ENCODE peak calls at places on chromosome 14, in eight cellular contexts. P, L, K, Q, N, I, D and S are unnamed samples.

GRCh38 chr14:104293851-104294627 is 155.7 kb downstream of the KIF26A start:
- DNase-seq in P (no peak), K (no peak), D (no peak), N (no peak), I (no peak), L (peak), Q (peak), S (no peak)

GRCh38 chr14:103084021-103084919 is at the start of gene LBHD2:
- DNase-seq in N (no peak), L (peak), P (peak), D (no peak), K (no peak), I (no peak), Q (no peak), S (no peak)

GRCh38 chr14:48398675-48399282 is 723.4 kb upstream of the MDGA2 start:
- DNase-seq in D (peak), I (no peak), K (no peak), Q (no peak), L (peak), P (peak), N (peak), S (peak)

GRCh38 chr14:73167727-73168126 is 31.4 kb downstream of the PSEN1 start:
- DNase-seq in N (no peak), K (no peak), D (no peak), Q (no peak), P (no peak), I (no peak), L (no peak), S (no peak)

GRCh38 chr14:54929556-54929955 is 26.9 kb upstream of the GCH1 start:
- DNase-seq in D (no peak), K (no peak), N (no peak), I (no peak), L (no peak), P (no peak), Q (no peak), S (peak)

GRCh38 chr14:92785601-92786426 is 8.3 kb upstream of the GOLGA5 start:
- DNase-seq in N (no peak), L (no peak), P (peak), Q (no peak), D (peak), I (no peak), K (no peak), S (no peak)

GRCh38 chr14:76784881-76785280 is 23.6 kb downstream of the VASH1 start:
- DNase-seq in K (peak), I (peak), L (peak), P (peak), N (no peak), D (peak), Q (peak), S (peak)

GRCh38 chr14:94676495-94677238 is 64.5 kb downstream of the SERPINA3 start:
- DNase-seq in P (no peak), N (no peak), D (no peak), L (no peak), K (no peak), Q (no peak), I (no peak), S (no peak)

GRCh38 chr14:102588821-102589220 is 3.6 kb upstream of the RCOR1 start:
- DNase-seq in K (no peak), I (no peak), Q (no peak), P (no peak), N (no peak), L (no peak), D (no peak), S (no peak)

GRCh38 chr14:49193365-49194050 is 392.7 kb downstream of the RPS29 start:
- DNase-seq in K (no peak), D (peak), Q (no peak), I (no peak), L (no peak), P (no peak), N (no peak), S (no peak)

GRCh38 chr14:95388699-95389098 is 69.0 kb upstream of the CLMN start:
- DNase-seq in Q (no peak), L (no peak), D (no peak), N (no peak), I (no peak), K (no peak), P (no peak), S (no peak)

GRCh38 chr14:75293920-75294648 is 15.5 kb downstream of the FOS start:
- DNase-seq in L (peak), D (peak), P (peak), Q (peak), N (no peak), I (peak), K (peak), S (peak)

GRCh38 chr14:20427231-20428009 is 8.5 kb downstream of the KLHL33 start:
- DNase-seq in Q (no peak), K (peak), L (no peak), D (peak), P (peak), I (no peak), N (no peak), S (no peak)

GRCh38 chr14:57227083-57227482 is 41.6 kb downstream of the EXOC5 start:
- DNase-seq in N (no peak), D (no peak), P (no peak), Q (no peak), K (no peak), L (no peak), I (no peak), S (no peak)

GRCh38 chr14:24145700-24146621 is at the start of gene PSME2:
- DNase-seq in P (peak), I (no peak), K (no peak), N (no peak), D (peak), L (no peak), Q (no peak), S (no peak)

GRCh38 chr14:104135121-104135903 is 3.1 kb upstream of the KIF26A start:
- DNase-seq in I (peak), P (no peak), L (peak), D (no peak), N (no peak), Q (peak), K (no peak), S (peak)

GRCh38 chr14:28307506-28307905 is 459.1 kb upstream of the FOXG1 start:
- DNase-seq in D (no peak), Q (no peak), I (no peak), P (no peak), L (no peak), K (no peak), N (no peak), S (no peak)

GRCh38 chr14:34359423-34360120 is 102.5 kb downstream of the SPTSSA start:
- DNase-seq in D (no peak), L (no peak), P (no peak), N (no peak), I (no peak), K (no peak), Q (no peak), S (no peak)

GRCh38 chr14:74401504-74402241 is 24.3 kb downstream of the SYNDIG1L start:
- DNase-seq in K (peak), L (peak), I (peak), N (no peak), Q (peak), D (no peak), P (no peak), S (no peak)

GRCh38 chr14:78302841-78303240 is 132.7 kb downstream of the NRXN3 start:
- DNase-seq in N (no peak), P (no peak), D (no peak), I (no peak), K (no peak), Q (no peak), L (no peak), S (no peak)

GRCh38 chr14:64221604-64222003 is 72.6 kb downstream of the ESR2 start:
- DNase-seq in D (no peak), I (no peak), L (no peak), K (no peak), N (no peak), Q (no peak), P (no peak), S (no peak)

GRCh38 chr14:67436006-67436866 is 24.3 kb upstream of the PLEK2 start:
- DNase-seq in I (no peak), Q (no peak), K (no peak), P (no peak), N (no peak), D (no peak), L (no peak), S (no peak)

GRCh38 chr14:34322940-34323418 is 139.1 kb downstream of the SPTSSA start:
- DNase-seq in P (peak), N (no peak), L (peak), D (peak), Q (peak), I (peak), K (peak), S (peak)

GRCh38 chr14:63760014-63760413 is 32.1 kb upstream of the SGPP1 start:
- DNase-seq in P (no peak), D (peak), Q (no peak), I (no peak), K (no peak), L (no peak), N (no peak), S (no peak)

GRCh38 chr14:90534091-90534837 is 137.4 kb downstream of the CALM1 start:
- DNase-seq in Q (no peak), P (peak), D (peak), N (no peak), I (no peak), K (no peak), L (no peak), S (no peak)

GRCh38 chr14:53515264-53515663 is 362.1 kb upstream of the DDHD1 start:
- DNase-seq in P (peak), K (no peak), Q (no peak), D (peak), I (no peak), L (no peak), N (no peak), S (no peak)